ENCODE peak calls at places on chromosomes 13 and 19, in four cellular contexts. B is PC-3, O is mesenchymal stem cell, X is neural progenitor cell. R is an unnamed sample.

GRCh38 chr13:50400930-50401553 is 385.8 kb downstream of the KCNRG start:
- DNase-seq in B (no peak), O (peak), X (no peak), R (peak)

GRCh38 chr13:38821753-38822551 is 135.1 kb downstream of the FREM2 start:
- DNase-seq in B (no peak), O (no peak), X (no peak), R (peak)

GRCh38 chr19:18021121-18021755 is 13.3 kb downstream of the ARRDC2 start:
- DNase-seq in B (peak), O (peak), X (no peak), R (peak)

GRCh38 chr13:29721766-29722165 is 126.3 kb upstream of the SLC7A1 start:
- DNase-seq in B (no peak), O (no peak), X (no peak), R (no peak)

GRCh38 chr19:940591-941291 is 14.9 kb downstream of the ARID3A start:
- DNase-seq in B (peak), O (no peak), X (no peak), R (no peak)

GRCh38 chr19:18666784-18667183 is 16.7 kb upstream of the CRTC1 start:
- DNase-seq in B (no peak), O (no peak), X (no peak), R (no peak)

GRCh38 chr13:25733061-25733491 is 318.7 kb downstream of the SHISA2 start:
- DNase-seq in B (peak), O (no peak), X (no peak), R (no peak)

GRCh38 chr13:66508153-66508909 is 721.8 kb downstream of the PCDH9 start:
- DNase-seq in B (no peak), O (peak), X (no peak), R (no peak)

GRCh38 chr13:38628554-38628953 is 58.3 kb upstream of the FREM2 start:
- DNase-seq in B (no peak), O (no peak), X (no peak), R (no peak)

GRCh38 chr13:32852568-32852967 is 163.7 kb upstream of the KL start:
- DNase-seq in B (peak), O (peak), X (no peak), R (peak)

GRCh38 chr13:107827840-107828549 is 387.3 kb downstream of the LIG4 start:
- DNase-seq in B (no peak), O (no peak), X (no peak), R (no peak)

GRCh38 chr13:50511877-50512332 is 331.6 kb downstream of the DLEU7 start:
- DNase-seq in B (no peak), O (no peak), X (no peak), R (no peak)

DNA sequence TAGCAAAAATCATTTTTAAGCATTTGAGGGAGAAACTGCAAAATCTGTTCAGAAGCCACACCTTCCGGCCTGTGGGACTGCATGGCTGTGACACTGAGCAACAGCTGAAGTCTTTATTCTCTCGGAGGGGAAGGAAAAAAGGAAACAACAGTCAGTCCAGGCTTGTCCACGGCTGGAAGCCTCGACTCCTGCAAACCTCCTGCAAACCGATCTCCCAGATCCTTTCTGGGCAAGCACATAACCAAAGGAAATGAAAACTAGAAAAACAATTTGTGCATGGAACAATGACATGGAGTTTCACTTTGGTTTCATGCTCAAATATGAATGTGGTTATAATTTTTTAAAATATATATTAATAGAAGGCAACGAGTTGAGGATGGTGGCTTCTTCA is 1.0 kb downstream of the COL4A1 start:
- DNase-seq in B (peak), O (peak), X (no peak), R (peak)
- H3K9ac ChIP-seq in B (peak), O (peak), X (no peak), R (peak)

DNA sequence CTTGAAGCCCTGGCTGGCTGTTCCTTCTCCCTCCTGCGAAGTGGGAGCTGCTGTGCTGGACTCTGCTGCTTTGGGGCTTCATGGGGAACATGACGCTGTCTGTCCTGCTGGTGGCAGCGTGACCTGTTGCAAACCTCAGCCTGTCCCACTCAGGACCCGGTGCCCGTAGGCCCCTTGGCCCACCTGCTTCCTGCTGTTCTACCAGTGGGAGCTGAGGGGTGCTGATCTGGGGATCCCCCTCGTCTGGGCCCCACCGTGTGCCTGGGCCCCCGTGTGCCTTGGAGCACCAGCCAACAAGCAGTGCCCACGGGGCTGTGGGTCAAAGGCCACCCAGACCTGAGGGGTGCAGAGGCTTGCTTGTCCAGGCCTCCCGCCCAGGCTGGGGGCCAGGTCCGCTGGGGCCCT is 5.3 kb downstream of the SPPL2B start:
- DNase-seq in B (no peak), O (no peak), X (no peak), R (no peak)
- H3K9ac ChIP-seq in B (no peak), O (no peak), X (no peak), R (no peak)

GRCh38 chr13:108917581-108917980 is 288.2 kb downstream of the MYO16 start:
- DNase-seq in B (peak), O (peak), X (no peak), R (peak)
- H3K9ac ChIP-seq in B (no peak), O (no peak), X (no peak), R (no peak)

GRCh38 chr19:15397782-15398181 is 18.2 kb upstream of the AKAP8 start:
- DNase-seq in B (no peak), O (no peak), X (no peak), R (no peak)
- H3K9ac ChIP-seq in B (no peak), O (no peak), X (no peak), R (no peak)

GRCh38 chr19:2230807-2231533 is 5.2 kb downstream of the PLEKHJ1 start:
- DNase-seq in B (no peak), O (no peak), X (no peak), R (no peak)

GRCh38 chr19:2228157-2229030 is 7.7 kb downstream of the PLEKHJ1 start:
- DNase-seq in B (no peak), O (no peak), X (no peak), R (no peak)

GRCh38 chr19:2231621-2232221 is 4.4 kb downstream of the PLEKHJ1 start:
- DNase-seq in B (no peak), O (no peak), X (no peak), R (peak)

GRCh38 chr19:2229103-2230028 is 6.8 kb downstream of the PLEKHJ1 start:
- DNase-seq in B (no peak), O (no peak), X (no peak), R (no peak)

GRCh38 chr19:2230029-2230531 is 6.0 kb downstream of the PLEKHJ1 start:
- DNase-seq in B (no peak), O (no peak), X (no peak), R (no peak)
- H3K9ac ChIP-seq in B (no peak), O (no peak), X (no peak), R (no peak)